ENCODE peak calls at places on chromosome 15, in ten cellular contexts. V is GM12878, E is transverse colon, O is suprapubic skin, C is sigmoid colon, X is stomach, U is ovary, Q is tibial nerve, Y is esophagus muscularis mucosa, G is H1. K is an unnamed sample. For H3K36me3, the result is how much of the 10 kb centered on the place peaks cover.

GRCh38 chr15:36347272-36347864 is 232.1 kb upstream of the CDIN1 start:
- DNase-seq in V (no peak), E (no peak), O (no peak), C (no peak), X (no peak), U (no peak), Q (no peak), Y (no peak), G (no peak), K (no peak)

GRCh38 chr15:34304613-34305012 is 33.0 kb downstream of the SLC12A6 start:
- DNase-seq in V (no peak), E (no peak), O (no peak), C (no peak), X (no peak), U (no peak), Q (no peak), Y (no peak), G (no peak), K (no peak)

GRCh38 chr15:90873998-90874605 is 5.7 kb downstream of the FURIN start:
- DNase-seq in V (no peak), E (peak), O (no peak), C (no peak), X (peak), U (no peak), Q (no peak), Y (no peak), G (no peak), K (peak)

GRCh38 chr15:83850015-83850414 is 196.1 kb downstream of the ADAMTSL3 start:
- DNase-seq in V (no peak), E (no peak), O (no peak), C (no peak), X (no peak), U (no peak), Q (no peak), Y (no peak), G (no peak), K (no peak)

GRCh38 chr15:29268706-29269484 is 727 bp downstream of the NSMCE3 start:
- DNase-seq in V (peak), E (peak), O (no peak), C (peak), X (no peak), U (peak), Q (no peak), Y (no peak), G (no peak), K (peak)

GRCh38 chr15:63915888-63916731 is 82.4 kb upstream of the HERC1 start:
- DNase-seq in V (no peak), E (no peak), O (no peak), C (no peak), X (no peak), U (no peak), Q (no peak), Y (no peak), G (no peak), K (no peak)

GRCh38 chr15:68637755-68638405 is 59.1 kb downstream of the CORO2B start:
- DNase-seq in V (no peak), E (peak), O (peak), C (peak), X (peak), U (peak), Q (peak), Y (no peak), G (no peak), K (peak)

GRCh38 chr15:31179683-31180082 is 78.2 kb upstream of the TRPM1 start:
- DNase-seq in V (no peak), E (no peak), O (no peak), C (no peak), X (no peak), U (no peak), Q (no peak), Y (no peak), G (no peak), K (no peak)

GRCh38 chr15:85618956-85619491 is 175.7 kb downstream of the KLHL25 start:
- DNase-seq in V (no peak), E (peak), O (peak), C (peak), X (peak), U (peak), Q (peak), Y (peak), G (no peak), K (no peak)

GRCh38 chr15:85318048-85318731 is 62.2 kb upstream of the AKAP13 start:
- DNase-seq in V (peak), E (peak), O (no peak), C (no peak), X (peak), U (no peak), Q (no peak), Y (no peak), G (no peak), K (peak)

DNA sequence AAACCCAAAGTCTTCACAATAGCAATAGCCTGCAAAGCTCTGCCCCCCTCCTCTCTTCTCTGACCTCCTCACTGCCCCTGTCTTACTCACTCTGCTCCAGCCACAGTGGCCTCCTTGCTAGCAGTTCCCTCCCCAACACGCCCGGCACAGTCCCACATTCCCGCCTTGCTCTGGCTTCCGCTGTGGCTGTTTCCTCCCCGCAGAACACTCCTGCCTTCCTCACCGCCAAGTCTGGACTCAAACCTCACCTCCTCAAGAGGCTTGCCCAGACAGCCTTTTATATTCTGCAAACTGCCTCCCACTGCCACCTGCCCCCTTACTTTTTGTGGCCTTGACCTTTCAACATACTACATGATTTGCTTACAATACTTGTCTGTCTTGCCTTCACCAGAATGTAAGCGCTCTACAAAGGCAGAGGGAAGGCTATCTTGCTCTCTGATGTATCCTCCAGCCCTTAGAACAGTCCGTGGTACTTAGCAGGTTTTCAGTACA is 406 bp upstream of the MPI start:
- DNase-seq in V (no peak), E (peak), O (no peak), C (peak), X (peak), U (peak), Q (no peak), Y (peak), G (no peak), K (no peak)
- TF ChIP-seq EP300 in V (no peak), E (no peak), O (no peak), C (no peak), X (no peak), U (no peak), Q (no peak), Y (no peak), G (no peak), K (no peak)

GRCh38 chr15:39502616-39503195 is 78.2 kb upstream of the THBS1 start:
- DNase-seq in V (no peak), E (no peak), O (no peak), C (no peak), X (no peak), U (no peak), Q (no peak), Y (no peak), G (no peak), K (no peak)
- H3K27ac ChIP-seq in V (no peak), E (no peak), O (no peak), C (peak), X (no peak), U (no peak), Q (no peak), Y (peak), G (no peak), K (no peak)

DNA sequence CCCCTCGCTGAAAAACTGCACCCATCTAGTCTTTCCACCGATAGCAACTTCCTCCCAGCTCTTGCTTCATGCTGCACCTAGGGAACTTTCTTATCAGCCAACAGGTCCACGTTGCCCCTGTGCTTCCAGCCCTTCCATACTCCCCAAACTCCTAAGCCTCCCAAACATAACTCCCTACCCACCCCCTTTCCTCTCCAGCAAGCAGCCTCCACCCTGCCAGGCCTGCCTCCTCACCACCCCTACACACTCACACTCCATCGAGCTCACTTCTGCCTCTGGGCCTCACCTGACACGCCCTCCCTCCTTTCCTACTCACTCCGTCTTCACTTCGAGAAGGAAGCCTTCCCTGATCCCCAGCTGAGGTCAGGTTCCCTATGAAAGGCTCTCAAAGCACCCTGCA is 8.1 kb downstream of the INSYN1 start:
- DNase-seq in V (no peak), E (no peak), O (no peak), C (no peak), X (no peak), U (no peak), Q (no peak), Y (no peak), G (no peak), K (no peak)
- H3K36me3 ChIP-seq in V (under half), E (under half), O (under half), C (under half), X (under half), U (under half), Q (under half), Y (under half), G (under half), K (under half)

GRCh38 chr15:75225951-75226732 is 24.5 kb downstream of the C15orf39 start:
- DNase-seq in V (no peak), E (no peak), O (no peak), C (no peak), X (no peak), U (no peak), Q (no peak), Y (no peak), G (no peak), K (no peak)
- TF ChIP-seq EP300 in V (no peak), E (no peak), O (no peak), C (no peak), X (no peak), U (no peak), Q (no peak), Y (no peak), G (no peak), K (no peak)

GRCh38 chr15:61831505-61831921 is 228.7 kb downstream of the VPS13C start:
- DNase-seq in V (no peak), E (no peak), O (no peak), C (no peak), X (no peak), U (no peak), Q (no peak), Y (peak), G (no peak), K (peak)
- H3K27ac ChIP-seq in V (no peak), E (no peak), O (no peak), C (no peak), X (no peak), U (no peak), Q (no peak), Y (no peak), G (no peak), K (no peak)

DNA sequence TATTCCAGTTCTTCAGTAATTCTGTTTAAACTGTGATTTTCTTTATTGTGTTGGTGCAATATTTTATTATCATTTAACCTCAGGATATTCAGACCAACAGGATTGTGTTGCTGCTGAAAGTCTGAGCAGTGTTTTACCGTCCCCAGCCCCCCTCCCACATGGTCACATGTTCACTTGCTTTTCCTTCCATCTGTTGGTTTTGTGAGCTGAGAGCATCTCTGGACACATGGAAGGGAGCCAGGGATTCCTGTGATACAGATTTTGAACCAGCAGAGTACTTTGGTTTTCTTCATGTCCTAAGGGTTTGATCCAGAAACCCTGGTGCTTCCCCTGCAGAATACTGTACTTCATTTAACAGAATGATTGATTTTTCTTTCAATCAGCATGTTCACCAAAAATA is 11.9 kb downstream of the ARRDC4 start:
- DNase-seq in V (no peak), E (no peak), O (no peak), C (no peak), X (no peak), U (no peak), Q (no peak), Y (no peak), G (no peak), K (no peak)
- H3K36me3 ChIP-seq in V (under half), E (under half), O (half or more), C (under half), X (under half), U (under half), Q (half or more), Y (under half), G (under half), K (under half)